ENCODE peak calls at places on chromosome 18, in five cellular contexts. One of them, this sample, is unnamed.

GRCh38 chr18:36704656-36705055 is 124.1 kb downstream of the TPGS2 start:
- DNase-seq in heart left ventricle: no peak
- DNase-seq in spleen: no peak
- DNase-seq in heart right ventricle: no peak
- DNase-seq in right atrium auricular region: no peak
- DNase-seq in this sample: no peak

GRCh38 chr18:23504720-23505119 is 1.4 kb downstream of the RMC1 start:
- DNase-seq in spleen: no peak
- DNase-seq in heart right ventricle: no peak
- DNase-seq in heart left ventricle: no peak
- DNase-seq in right atrium auricular region: no peak
- DNase-seq in this sample: no peak

GRCh38 chr18:62759704-62760402 is 44.5 kb downstream of the PHLPP1 start:
- DNase-seq in heart left ventricle: no peak
- DNase-seq in spleen: no peak
- DNase-seq in heart right ventricle: no peak
- DNase-seq in right atrium auricular region: no peak
- DNase-seq in this sample: no peak

GRCh38 chr18:22684268-22684667 is 248.9 kb upstream of the RBBP8 start:
- DNase-seq in right atrium auricular region: no peak
- DNase-seq in heart right ventricle: no peak
- DNase-seq in spleen: no peak
- DNase-seq in heart left ventricle: no peak
- DNase-seq in this sample: no peak

GRCh38 chr18:8215741-8216140 is 393.5 kb upstream of the RAB12 start:
- DNase-seq in heart right ventricle: no peak
- DNase-seq in right atrium auricular region: no peak
- DNase-seq in heart left ventricle: no peak
- DNase-seq in spleen: no peak
- DNase-seq in this sample: no peak

GRCh38 chr18:10239138-10239537 is 215.3 kb upstream of the APCDD1 start:
- DNase-seq in right atrium auricular region: peak
- DNase-seq in heart right ventricle: no peak
- DNase-seq in spleen: no peak
- DNase-seq in heart left ventricle: peak
- DNase-seq in this sample: no peak

GRCh38 chr18:49597152-49597551 is 35.3 kb downstream of the LIPG start:
- DNase-seq in right atrium auricular region: no peak
- DNase-seq in spleen: no peak
- DNase-seq in heart left ventricle: no peak
- DNase-seq in heart right ventricle: no peak
- DNase-seq in this sample: no peak

GRCh38 chr18:57397440-57397839 is 37.7 kb upstream of the ONECUT2 start:
- DNase-seq in heart left ventricle: no peak
- DNase-seq in right atrium auricular region: no peak
- DNase-seq in spleen: no peak
- DNase-seq in heart right ventricle: no peak
- DNase-seq in this sample: no peak

GRCh38 chr18:35236964-35237363 is 3.9 kb upstream of the ZNF397 start:
- DNase-seq in heart right ventricle: no peak
- DNase-seq in right atrium auricular region: no peak
- DNase-seq in heart left ventricle: no peak
- DNase-seq in spleen: no peak
- DNase-seq in this sample: no peak

GRCh38 chr18:814300-815084 is 2.5 kb upstream of the YES1 start:
- DNase-seq in heart right ventricle: no peak
- DNase-seq in heart left ventricle: no peak
- DNase-seq in spleen: no peak
- DNase-seq in right atrium auricular region: no peak
- DNase-seq in this sample: no peak

GRCh38 chr18:71743634-71744033 is 800.5 kb downstream of the CBLN2 start:
- DNase-seq in right atrium auricular region: no peak
- DNase-seq in heart right ventricle: no peak
- DNase-seq in spleen: no peak
- DNase-seq in heart left ventricle: no peak
- DNase-seq in this sample: no peak

GRCh38 chr18:79679552-79680099 is at the start of gene CTDP1:
- DNase-seq in spleen: peak
- DNase-seq in right atrium auricular region: peak
- DNase-seq in heart right ventricle: peak
- DNase-seq in heart left ventricle: peak
- DNase-seq in this sample: peak

DNA sequence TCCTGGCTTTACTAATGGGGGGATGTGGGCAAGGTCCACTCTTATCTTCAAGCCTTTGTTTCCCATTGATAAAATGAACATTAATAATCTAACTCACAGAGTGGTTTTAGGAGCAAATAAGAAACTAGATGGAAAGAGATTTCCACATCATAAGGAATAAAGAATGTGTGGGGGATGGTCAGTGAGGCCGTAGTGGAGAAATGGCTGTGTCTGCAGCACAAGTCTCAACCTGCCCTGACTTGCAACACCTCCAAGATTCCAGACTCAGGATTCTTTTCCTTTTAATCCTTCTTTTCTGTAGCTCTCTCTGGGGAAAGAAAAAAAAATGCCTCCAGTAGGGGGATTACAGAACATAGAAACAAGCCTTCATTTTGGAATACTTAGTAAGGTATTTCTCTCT is 124.2 kb upstream of the MEX3C start:
- DNase-seq in heart right ventricle: no peak
- DNase-seq in spleen: no peak
- DNase-seq in heart left ventricle: no peak
- DNase-seq in right atrium auricular region: no peak
- DNase-seq in this sample: no peak
- TF ChIP-seq CTCF in heart right ventricle: no peak
- TF ChIP-seq CTCF in spleen: no peak
- TF ChIP-seq CTCF in heart left ventricle: no peak
- TF ChIP-seq CTCF in right atrium auricular region: no peak
- TF ChIP-seq CTCF in this sample: no peak

GRCh38 chr18:59055345-59056032 is 84.2 kb upstream of the SEC11C start:
- DNase-seq in spleen: no peak
- DNase-seq in right atrium auricular region: no peak
- DNase-seq in heart right ventricle: no peak
- DNase-seq in heart left ventricle: no peak
- DNase-seq in this sample: no peak
- TF ChIP-seq CTCF in spleen: no peak
- TF ChIP-seq CTCF in right atrium auricular region: no peak
- TF ChIP-seq CTCF in heart right ventricle: no peak
- TF ChIP-seq CTCF in heart left ventricle: no peak
- TF ChIP-seq CTCF in this sample: peak

DNA sequence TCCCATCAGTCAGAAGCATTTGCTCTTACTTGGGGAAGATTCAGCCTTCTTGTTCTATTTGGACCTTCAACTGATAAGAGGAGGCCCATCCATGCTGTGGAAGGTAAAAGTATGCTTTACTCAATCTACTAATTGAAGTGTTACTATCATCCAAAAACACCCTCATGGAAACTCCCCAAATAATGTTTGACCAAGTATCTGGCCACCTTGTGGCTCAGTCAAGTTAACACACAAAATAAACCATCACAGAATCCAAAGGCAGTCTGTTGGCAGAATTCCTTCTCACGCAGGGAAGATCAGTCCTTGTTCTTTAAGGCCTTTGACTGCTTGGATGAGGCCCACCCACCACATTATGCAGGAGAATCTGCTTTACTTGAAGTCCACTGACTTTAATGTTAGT is 531.2 kb upstream of the SMIM21 start:
- DNase-seq in heart left ventricle: no peak
- DNase-seq in right atrium auricular region: no peak
- DNase-seq in spleen: no peak
- DNase-seq in heart right ventricle: no peak
- DNase-seq in this sample: no peak
- TF ChIP-seq CTCF in heart left ventricle: no peak
- TF ChIP-seq CTCF in right atrium auricular region: no peak
- TF ChIP-seq CTCF in spleen: no peak
- TF ChIP-seq CTCF in heart right ventricle: no peak
- TF ChIP-seq CTCF in this sample: no peak

DNA sequence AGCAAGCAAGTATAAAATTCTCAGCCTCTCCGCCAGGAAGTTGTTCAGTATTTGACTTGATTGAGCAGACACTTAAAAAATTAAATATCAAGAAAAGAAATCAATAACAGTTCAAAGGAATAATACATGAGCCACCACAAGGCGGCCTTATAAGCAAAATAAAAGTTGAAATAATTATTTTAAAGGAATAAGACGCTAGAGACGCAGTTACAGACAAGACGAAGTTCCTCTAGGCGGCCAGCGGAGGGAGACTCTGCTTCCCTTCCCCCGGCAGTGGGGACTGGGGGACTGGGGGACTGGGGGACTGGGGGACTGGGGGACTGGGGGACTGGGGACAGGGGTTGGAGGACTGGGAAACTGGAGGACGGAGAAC is 524 bp downstream of the CCDC178 start:
- DNase-seq in spleen: no peak
- DNase-seq in heart right ventricle: peak
- DNase-seq in heart left ventricle: no peak
- DNase-seq in right atrium auricular region: no peak
- DNase-seq in this sample: no peak
- TF ChIP-seq CTCF in spleen: no peak
- TF ChIP-seq CTCF in heart right ventricle: peak
- TF ChIP-seq CTCF in heart left ventricle: peak
- TF ChIP-seq CTCF in right atrium auricular region: peak
- TF ChIP-seq CTCF in this sample: peak

GRCh38 chr18:34075963-34076860 is 148.5 kb downstream of the NOL4 start:
- DNase-seq in right atrium auricular region: no peak
- DNase-seq in heart right ventricle: no peak
- DNase-seq in heart left ventricle: no peak
- DNase-seq in spleen: no peak
- DNase-seq in this sample: no peak

GRCh38 chr18:34077599-34077998 is 147.1 kb downstream of the NOL4 start:
- DNase-seq in spleen: no peak
- DNase-seq in heart left ventricle: no peak
- DNase-seq in heart right ventricle: no peak
- DNase-seq in right atrium auricular region: no peak
- DNase-seq in this sample: no peak
- TF ChIP-seq CTCF in spleen: no peak
- TF ChIP-seq CTCF in heart left ventricle: no peak
- TF ChIP-seq CTCF in heart right ventricle: no peak
- TF ChIP-seq CTCF in right atrium auricular region: no peak
- TF ChIP-seq CTCF in this sample: no peak

GRCh38 chr18:48541026-48541746 is 2.4 kb downstream of the CTIF start:
- DNase-seq in right atrium auricular region: peak
- DNase-seq in spleen: peak
- DNase-seq in heart right ventricle: peak
- DNase-seq in heart left ventricle: peak
- DNase-seq in this sample: no peak
- TF ChIP-seq CTCF in right atrium auricular region: no peak
- TF ChIP-seq CTCF in spleen: no peak
- TF ChIP-seq CTCF in heart right ventricle: no peak
- TF ChIP-seq CTCF in heart left ventricle: no peak
- TF ChIP-seq CTCF in this sample: no peak

GRCh38 chr18:58604301-58604700 is 24.6 kb downstream of the ALPK2 start:
- DNase-seq in spleen: no peak
- DNase-seq in right atrium auricular region: no peak
- DNase-seq in heart left ventricle: no peak
- DNase-seq in heart right ventricle: no peak
- DNase-seq in this sample: no peak
- TF ChIP-seq CTCF in spleen: no peak
- TF ChIP-seq CTCF in right atrium auricular region: no peak
- TF ChIP-seq CTCF in heart left ventricle: no peak
- TF ChIP-seq CTCF in heart right ventricle: no peak
- TF ChIP-seq CTCF in this sample: no peak